ENCODE peak calls at places on chromosomes 3 and 15, in eight cellular contexts. Z, I, V, D, N, L, F and Q are unnamed samples. For H3K4me1, the result is how much of the 10 kb centered on the place peaks cover.

GRCh38 chr15:51170882-51171577 is 76.3 kb upstream of the TNFAIP8L3 start:
- DNase-seq in Z (no peak), I (no peak), V (no peak), D (no peak), N (no peak), L (no peak), F (no peak), Q (no peak)

GRCh38 chr15:57634290-57634689 is 42.6 kb downstream of the MYZAP start:
- DNase-seq in Z (no peak), I (peak), V (no peak), D (no peak), N (no peak), L (no peak), F (no peak), Q (no peak)

GRCh38 chr3:142225885-142226215 is 465 bp upstream of the GK5 start:
- DNase-seq in Z (no peak), I (no peak), V (no peak), D (no peak), N (no peak), L (no peak), F (no peak), Q (no peak)

GRCh38 chr15:25060472-25060803 is 105.7 kb downstream of the SNRPN start:
- DNase-seq in Z (no peak), I (no peak), V (peak), D (peak), N (no peak), L (no peak), F (no peak), Q (no peak)

GRCh38 chr3:73661262-73661661 is 36.5 kb upstream of the PDZRN3 start:
- DNase-seq in Z (no peak), I (peak), V (no peak), D (no peak), N (no peak), L (no peak), F (no peak), Q (no peak)

GRCh38 chr15:64772964-64773363 is 2.4 kb downstream of the RBPMS2 start:
- DNase-seq in Z (no peak), I (no peak), V (no peak), D (no peak), N (no peak), L (no peak), F (no peak), Q (no peak)

GRCh38 chr3:123405021-123405420 is 43.9 kb downstream of the ADCY5 start:
- DNase-seq in Z (no peak), I (no peak), V (no peak), D (no peak), N (no peak), L (no peak), F (no peak), Q (no peak)

GRCh38 chr3:155554777-155555445 is 190.0 kb downstream of the PLCH1 start:
- DNase-seq in Z (no peak), I (no peak), V (no peak), D (no peak), N (peak), L (no peak), F (no peak), Q (no peak)

GRCh38 chr15:74464897-74465296 is 3.9 kb upstream of the UBL7 start:
- DNase-seq in Z (no peak), I (no peak), V (no peak), D (no peak), N (no peak), L (no peak), F (no peak), Q (no peak)

GRCh38 chr3:37925157-37925556 is 63.5 kb downstream of the CTDSPL start:
- DNase-seq in Z (no peak), I (no peak), V (no peak), D (no peak), N (no peak), L (no peak), F (no peak), Q (no peak)

GRCh38 chr3:23161896-23162570 is 41.1 kb upstream of the UBE2E2 start:
- DNase-seq in Z (no peak), I (no peak), V (no peak), D (no peak), N (no peak), L (no peak), F (no peak), Q (no peak)

GRCh38 chr15:90876046-90876445 is 7.7 kb downstream of the FURIN start:
- DNase-seq in Z (no peak), I (no peak), V (no peak), D (no peak), N (no peak), L (no peak), F (no peak), Q (no peak)

GRCh38 chr15:53072077-53072476 is 281.9 kb upstream of the ONECUT1 start:
- DNase-seq in Z (no peak), I (peak), V (no peak), D (peak), N (peak), L (peak), F (peak), Q (peak)

GRCh38 chr15:49987896-49988295 is 131.1 kb downstream of the ATP8B4 start:
- DNase-seq in Z (no peak), I (no peak), V (no peak), D (no peak), N (no peak), L (no peak), F (no peak), Q (no peak)

GRCh38 chr3:63921741-63922482 is 9.7 kb upstream of the SCAANT1 start:
- DNase-seq in Z (no peak), I (no peak), V (no peak), D (no peak), N (no peak), L (no peak), F (no peak), Q (no peak)

GRCh38 chr3:16140116-16140893 is 34.2 kb upstream of the GALNT15 start:
- DNase-seq in Z (peak), I (peak), V (no peak), D (no peak), N (no peak), L (no peak), F (no peak), Q (no peak)

GRCh38 chr3:23183731-23184130 is 19.4 kb upstream of the UBE2E2 start:
- DNase-seq in Z (no peak), I (peak), V (no peak), D (no peak), N (peak), L (no peak), F (peak), Q (peak)

GRCh38 chr15:75198560-75199346 is 2.9 kb upstream of the C15orf39 start:
- DNase-seq in Z (no peak), I (no peak), V (peak), D (no peak), N (no peak), L (no peak), F (no peak), Q (no peak)

GRCh38 chr3:36538405-36538804 is 158.1 kb downstream of the STAC start:
- DNase-seq in Z (no peak), I (no peak), V (no peak), D (no peak), N (no peak), L (no peak), F (no peak), Q (no peak)

GRCh38 chr3:58054652-58055051 is 46.4 kb downstream of the FLNB start:
- DNase-seq in Z (no peak), I (no peak), V (no peak), D (no peak), N (no peak), L (no peak), F (no peak), Q (no peak)
- H3K4me1 ChIP-seq in Z (half or more), I (half or more), V (under half), D (under half), N (half or more), L (under half), F (half or more), Q (under half)

DNA sequence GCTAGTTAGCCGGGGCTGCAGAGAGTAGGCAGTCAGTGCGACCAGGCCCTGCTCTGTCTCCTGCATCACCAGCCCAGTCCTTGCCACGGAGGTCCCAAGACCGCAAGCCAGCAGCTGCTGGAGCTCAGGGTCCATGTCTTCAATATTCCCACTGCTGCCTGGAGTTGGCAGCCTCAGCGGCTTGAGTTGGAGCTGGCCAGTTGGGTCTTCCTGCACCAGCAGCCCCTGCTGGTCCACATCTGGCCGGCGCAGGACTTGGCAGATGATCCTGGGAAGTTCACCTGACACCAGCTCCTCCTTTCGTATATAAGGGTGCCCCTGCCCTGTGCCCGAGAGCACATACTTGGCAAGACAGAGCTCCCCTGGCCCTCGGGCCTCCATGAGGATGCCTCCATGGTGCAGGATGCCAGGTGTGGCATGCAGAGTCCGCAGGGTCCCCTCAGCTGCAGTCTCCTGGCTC is 5.7 kb downstream of the XIRP1 start:
- DNase-seq in Z (no peak), I (no peak), V (no peak), D (no peak), N (no peak), L (no peak), F (no peak), Q (no peak)
- H3K4me1 ChIP-seq in Z (under half), I (under half), V (under half), D (under half), N (under half), L (under half), F (under half), Q (under half)

GRCh38 chr3:30613135-30613825 is 6.9 kb downstream of the TGFBR2 start:
- DNase-seq in Z (no peak), I (no peak), V (no peak), D (no peak), N (no peak), L (no peak), F (no peak), Q (no peak)

GRCh38 chr3:30612422-30613134 is 6.2 kb downstream of the TGFBR2 start:
- DNase-seq in Z (no peak), I (no peak), V (no peak), D (no peak), N (no peak), L (no peak), F (no peak), Q (no peak)

GRCh38 chr3:30611613-30612421 is 5.4 kb downstream of the TGFBR2 start:
- DNase-seq in Z (no peak), I (peak), V (no peak), D (no peak), N (no peak), L (no peak), F (no peak), Q (no peak)

GRCh38 chr3:30609930-30610701 is 3.7 kb downstream of the TGFBR2 start:
- DNase-seq in Z (no peak), I (no peak), V (no peak), D (no peak), N (no peak), L (no peak), F (no peak), Q (no peak)

GRCh38 chr3:30610702-30611410 is 4.5 kb downstream of the TGFBR2 start:
- DNase-seq in Z (no peak), I (no peak), V (no peak), D (no peak), N (no peak), L (no peak), F (no peak), Q (no peak)
- H3K4me1 ChIP-seq in Z (half or more), I (half or more), V (half or more), D (under half), N (half or more), L (under half), F (half or more), Q (under half)

GRCh38 chr3:55660642-55661041 is 173.5 kb upstream of the WNT5A start:
- DNase-seq in Z (no peak), I (no peak), V (no peak), D (no peak), N (no peak), L (no peak), F (no peak), Q (no peak)
- H3K4me1 ChIP-seq in Z (under half), I (under half), V (under half), D (under half), N (under half), L (under half), F (under half), Q (under half)